ENCODE peak calls at places on chromosomes 12 and 14, in six cellular contexts. J is heart right ventricle, Z is brain microvascular endothelial cell, Y is stomach, L is kidney epithelial cell, R is HFFc6. I is an unnamed sample.
A peak's percentile ranks its signal among the peaks of the same experiment; 100 is the strongest.

GRCh38 chr12:109309441-109310246 is 560 bp upstream of the FOXN4 start:
- DNase-seq in J (no peak), Z (no peak), Y (no peak), L (no peak), R (no peak), I (no peak)

GRCh38 chr12:64716839-64717455 is 42.3 kb downstream of the GNS start:
- DNase-seq in J (no peak), Z (no peak), Y (no peak), L (no peak), R (no peak), I (no peak)

GRCh38 chr14:85418716-85419115 is 111.2 kb upstream of the FLRT2 start:
- DNase-seq in J (no peak), Z (no peak), Y (no peak), L (no peak), R (no peak), I (no peak)

GRCh38 chr14:23160924-23161522 is 22.4 kb downstream of the SLC7A8 start:
- DNase-seq in J (no peak), Z (peak; percentile 41), Y (peak; percentile 59), L (peak; percentile 49), R (peak; percentile 81), I (peak; percentile 44)

GRCh38 chr14:91830777-91831176 is 36.6 kb downstream of the TC2N start:
- DNase-seq in J (no peak), Z (no peak), Y (peak; percentile 68), L (no peak), R (no peak), I (peak; percentile 63)

GRCh38 chr14:101590062-101590461 is 28.8 kb downstream of the DIO3 start:
- DNase-seq in J (no peak), Z (no peak), Y (peak; percentile 18), L (no peak), R (no peak), I (no peak)

GRCh38 chr14:77799863-77800730 is at the start of gene ADCK1:
- DNase-seq in J (peak; percentile 90), Z (peak; percentile 61), Y (peak; percentile 90), L (peak; percentile 38), R (peak; percentile 61), I (peak; percentile 91)

GRCh38 chr14:88327497-88327896 is 4.4 kb upstream of the KCNK10 start:
- DNase-seq in J (no peak), Z (no peak), Y (no peak), L (no peak), R (no peak), I (no peak)

GRCh38 chr12:24595652-24596235 is 353.2 kb downstream of the BCAT1 start:
- DNase-seq in J (no peak), Z (peak; percentile 24), Y (no peak), L (no peak), R (no peak), I (no peak)

GRCh38 chr14:106844608-106845285 is 1318.4 kb downstream of the TMEM121 start:
- DNase-seq in J (peak; percentile 68), Z (no peak), Y (peak; percentile 64), L (no peak), R (no peak), I (peak; percentile 90)

GRCh38 chr12:50344245-50344644 is 52.2 kb downstream of the FAM186A start:
- DNase-seq in J (no peak), Z (no peak), Y (no peak), L (no peak), R (no peak), I (no peak)

GRCh38 chr12:5977556-5977955 is 32.5 kb upstream of the ANO2 start:
- DNase-seq in J (no peak), Z (no peak), Y (no peak), L (no peak), R (no peak), I (no peak)

GRCh38 chr12:6953417-6954315 is 2.5 kb downstream of the PTPN6 start:
- DNase-seq in J (no peak), Z (no peak), Y (peak; percentile 54), L (no peak), R (no peak), I (peak; percentile 79)

GRCh38 chr14:74660167-74660566 is 48.1 kb upstream of the LTBP2 start:
- DNase-seq in J (no peak), Z (no peak), Y (no peak), L (no peak), R (no peak), I (no peak)

GRCh38 chr14:95157987-95158712 is 821 bp upstream of the DICER1 start:
- DNase-seq in J (no peak), Z (no peak), Y (no peak), L (no peak), R (no peak), I (no peak)

GRCh38 chr12:131834798-131835615 is 6.8 kb downstream of the MMP17 start:
- DNase-seq in J (no peak), Z (no peak), Y (peak; percentile 59), L (no peak), R (no peak), I (peak; percentile 21)

GRCh38 chr12:50635356-50635755 is 128.5 kb upstream of the ATF1 start:
- DNase-seq in J (peak; percentile 18), Z (no peak), Y (peak; percentile 38), L (no peak), R (no peak), I (no peak)

GRCh38 chr12:57430117-57430930 is 519 bp downstream of the R3HDM2 start:
- DNase-seq in J (peak; percentile 55), Z (peak; percentile 9), Y (peak; percentile 47), L (no peak), R (peak; percentile 6), I (no peak)

GRCh38 chr12:108846320-108846719 is 11.1 kb downstream of the SSH1 start:
- DNase-seq in J (peak; percentile 62), Z (no peak), Y (no peak), L (no peak), R (no peak), I (no peak)

GRCh38 chr12:78562358-78563205 is 302.0 kb upstream of the SYT1 start:
- DNase-seq in J (no peak), Z (peak; percentile 10), Y (no peak), L (no peak), R (peak; percentile 30), I (no peak)

GRCh38 chr14:99230271-99231141 is 41.5 kb downstream of the BCL11B start:
- DNase-seq in J (no peak), Z (no peak), Y (no peak), L (no peak), R (no peak), I (peak; percentile 45)

GRCh38 chr12:117850048-117850447 is 118.7 kb downstream of the KSR2 start:
- DNase-seq in J (no peak), Z (peak; percentile 37), Y (no peak), L (no peak), R (peak; percentile 38), I (no peak)

GRCh38 chr12:90940872-90941499 is 14.0 kb downstream of the CCER1 start:
- DNase-seq in J (no peak), Z (peak; percentile 31), Y (no peak), L (peak; percentile 35), R (peak; percentile 50), I (no peak)

GRCh38 chr12:112190626-112191025 is 65.3 kb downstream of the TRAFD1 start:
- DNase-seq in J (no peak), Z (no peak), Y (peak; percentile 75), L (no peak), R (no peak), I (peak; percentile 77)

GRCh38 chr14:32038876-32039275 is 38.2 kb upstream of the ARHGAP5 start:
- DNase-seq in J (no peak), Z (no peak), Y (no peak), L (no peak), R (no peak), I (no peak)

GRCh38 chr12:29320295-29321090 is 60.5 kb downstream of the ERGIC2 start:
- DNase-seq in J (no peak), Z (peak; percentile 53), Y (no peak), L (peak; percentile 77), R (peak; percentile 92), I (no peak)

GRCh38 chr12:29316772-29317171 is 64.2 kb downstream of the ERGIC2 start:
- DNase-seq in J (peak; percentile 38), Z (peak; percentile 72), Y (no peak), L (peak; percentile 12), R (peak; percentile 70), I (no peak)

GRCh38 chr12:29322157-29322556 is 58.8 kb downstream of the ERGIC2 start:
- DNase-seq in J (no peak), Z (no peak), Y (no peak), L (no peak), R (no peak), I (no peak)

GRCh38 chr12:29314421-29314820 is 66.6 kb downstream of the ERGIC2 start:
- DNase-seq in J (no peak), Z (no peak), Y (no peak), L (no peak), R (no peak), I (no peak)

DNA sequence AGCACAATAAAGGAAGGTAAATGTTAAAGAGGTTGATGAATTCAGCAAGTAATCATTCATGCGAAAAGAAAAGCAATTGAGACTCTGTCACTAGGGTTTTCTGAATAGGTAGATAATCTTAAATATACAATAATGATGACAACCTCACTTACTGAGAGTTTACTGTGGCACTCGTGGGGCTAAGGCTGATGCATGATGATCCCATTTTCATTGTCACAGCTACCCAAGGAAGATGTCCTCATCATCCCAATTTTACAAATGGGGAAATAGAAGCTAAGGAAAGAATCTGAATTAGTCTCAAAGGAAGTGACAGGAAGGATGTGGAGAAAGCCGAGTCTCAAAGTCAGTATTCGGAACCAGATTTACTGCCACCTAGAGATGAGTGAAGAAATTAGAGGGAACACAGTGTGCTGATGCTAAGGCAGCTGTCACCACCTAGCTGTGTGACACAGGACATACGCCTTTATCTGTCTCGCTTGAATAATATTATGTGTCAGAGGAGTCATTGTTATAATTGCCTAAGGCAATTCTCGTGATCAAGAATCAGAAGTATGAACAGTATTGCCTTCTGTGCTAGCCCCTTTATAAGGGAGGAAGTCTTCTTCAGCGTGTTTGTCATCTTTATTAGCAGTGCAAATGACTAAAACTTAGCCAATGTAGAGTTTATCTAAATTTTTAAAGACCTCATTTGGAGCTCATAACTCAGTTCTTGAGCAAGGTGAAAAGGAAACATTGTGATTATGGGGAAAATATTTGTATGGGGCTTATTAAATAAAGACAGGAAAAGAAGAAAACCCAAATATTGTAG is 63.2 kb downstream of the ERGIC2 start:
- DNase-seq in J (peak; percentile 18), Z (peak; percentile 50), Y (peak; percentile 38), L (peak; percentile 37), R (peak; percentile 21), I (peak; percentile 55)
- TF ChIP-seq CTCF in J (peak; percentile 96), Z (peak; percentile 80), Y (peak; percentile 34), L (peak; percentile 74), R (peak; percentile 68), I (peak; percentile 70)

DNA sequence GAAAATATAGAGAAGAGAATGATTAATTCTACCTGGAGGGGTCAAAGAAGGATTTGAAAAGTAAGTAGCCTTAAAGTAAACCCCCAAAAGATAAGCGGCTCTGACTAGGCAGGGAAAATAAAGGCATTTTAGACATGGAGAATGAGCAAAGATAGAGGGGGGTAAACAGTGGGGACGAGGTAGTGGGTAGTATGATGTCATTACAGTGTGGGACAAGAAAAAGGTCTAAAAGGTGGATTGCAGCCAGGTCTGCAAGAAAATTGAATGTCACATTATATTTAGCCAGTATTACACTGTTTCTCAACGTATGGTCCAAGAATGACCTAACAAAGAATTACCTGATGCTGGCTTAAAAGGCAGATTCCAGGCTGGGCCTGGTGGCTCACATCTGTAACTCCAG is 55.8 kb upstream of the CIT start:
- DNase-seq in J (no peak), Z (no peak), Y (no peak), L (no peak), R (no peak), I (no peak)
- TF ChIP-seq CTCF in J (no peak), Z (no peak), Y (no peak), L (no peak), R (no peak), I (no peak)

GRCh38 chr14:45156067-45156466 is 20.3 kb downstream of the FANCM start:
- DNase-seq in J (no peak), Z (no peak), Y (no peak), L (no peak), R (no peak), I (no peak)
- TF ChIP-seq CTCF in J (no peak), Z (peak; percentile 31), Y (no peak), L (no peak), R (no peak), I (no peak)

GRCh38 chr12:22981711-22982110 is 356.7 kb downstream of the ETNK1 start:
- DNase-seq in J (no peak), Z (no peak), Y (no peak), L (no peak), R (peak; percentile 10), I (no peak)
- TF ChIP-seq CTCF in J (no peak), Z (peak; percentile 59), Y (no peak), L (no peak), R (peak; percentile 23), I (no peak)

I was measured in transverse colon.